ENCODE peak calls at places on chromosomes 1 and 21, in seven cellular contexts. Z is prostate gland; U is CD4-positive, alpha-beta T cell; M is H9; E is Peyer's patch; R is left ventricle myocardium inferior; C is lung. V is an unnamed sample.

GRCh38 chr1:145918992-145919939 is 749 bp upstream of the PEX11B start:
- DNase-seq in Z (peak), U (no peak), M (peak), E (peak), R (peak), C (peak), V (no peak)

GRCh38 chr1:16612332-16613172 is 812 bp downstream of the NBPF1 start:
- DNase-seq in Z (peak), U (no peak), M (peak), E (peak), R (peak), C (peak), V (peak)

GRCh38 chr1:5502310-5503194 is 489.7 kb downstream of the NPHP4 start:
- DNase-seq in Z (peak), U (no peak), M (no peak), E (no peak), R (no peak), C (no peak), V (peak)

GRCh38 chr21:15472641-15473040 is 257.1 kb upstream of the USP25 start:
- DNase-seq in Z (no peak), U (no peak), M (no peak), E (no peak), R (no peak), C (no peak), V (no peak)

GRCh38 chr1:91700332-91700731 is 185.6 kb downstream of the TGFBR3 start:
- DNase-seq in Z (no peak), U (no peak), M (no peak), E (no peak), R (no peak), C (no peak), V (no peak)

GRCh38 chr1:50099654-50100053 is 9.1 kb upstream of the ELAVL4 start:
- DNase-seq in Z (no peak), U (no peak), M (no peak), E (no peak), R (no peak), C (no peak), V (no peak)

GRCh38 chr1:6585081-6585722 is 5.4 kb downstream of the ZBTB48 start:
- DNase-seq in Z (no peak), U (no peak), M (no peak), E (no peak), R (no peak), C (no peak), V (no peak)

GRCh38 chr1:109399326-109399957 is 1.7 kb upstream of the SORT1 start:
- DNase-seq in Z (peak), U (no peak), M (no peak), E (no peak), R (no peak), C (no peak), V (no peak)

GRCh38 chr1:8152731-8153702 is 126.9 kb upstream of the ERRFI1 start:
- DNase-seq in Z (no peak), U (peak), M (no peak), E (peak), R (no peak), C (no peak), V (no peak)

GRCh38 chr1:168628807-168629206 is 52.4 kb downstream of the XCL1 start:
- DNase-seq in Z (no peak), U (no peak), M (no peak), E (no peak), R (no peak), C (no peak), V (no peak)

GRCh38 chr1:14627608-14628489 is 29.4 kb downstream of the KAZN start:
- DNase-seq in Z (no peak), U (no peak), M (no peak), E (no peak), R (no peak), C (no peak), V (no peak)

GRCh38 chr1:5551274-5551966 is 440.8 kb downstream of the NPHP4 start:
- DNase-seq in Z (peak), U (no peak), M (no peak), E (no peak), R (no peak), C (no peak), V (no peak)

GRCh38 chr1:153357076-153357852 is 390 bp upstream of the S100A9 start:
- DNase-seq in Z (peak), U (no peak), M (no peak), E (peak), R (peak), C (peak), V (no peak)

GRCh38 chr21:34511787-34512451 is at the start of gene KCNE1:
- DNase-seq in Z (no peak), U (no peak), M (no peak), E (no peak), R (no peak), C (peak), V (no peak)

GRCh38 chr1:230083746-230084407 is 16.8 kb downstream of the GALNT2 start:
- DNase-seq in Z (no peak), U (no peak), M (no peak), E (no peak), R (no peak), C (no peak), V (no peak)

GRCh38 chr1:23624440-23624839 is 65.1 kb upstream of the ID3 start:
- DNase-seq in Z (no peak), U (no peak), M (no peak), E (no peak), R (no peak), C (no peak), V (no peak)

GRCh38 chr1:20884513-20884912 is 97.4 kb upstream of the HP1BP3 start:
- DNase-seq in Z (no peak), U (no peak), M (no peak), E (no peak), R (no peak), C (no peak), V (no peak)

GRCh38 chr21:34933609-34934345 is 115.3 kb downstream of the RUNX1 start:
- DNase-seq in Z (no peak), U (no peak), M (no peak), E (no peak), R (no peak), C (no peak), V (no peak)

GRCh38 chr1:26550946-26551345 is 21.4 kb downstream of the RPS6KA1 start:
- DNase-seq in Z (no peak), U (no peak), M (no peak), E (no peak), R (no peak), C (no peak), V (no peak)

GRCh38 chr1:6523566-6523965 is 30.7 kb downstream of the NOL9 start:
- DNase-seq in Z (no peak), U (no peak), M (peak), E (no peak), R (no peak), C (no peak), V (peak)

GRCh38 chr1:228289996-228290881 is 82.4 kb downstream of the OBSCN start:
- DNase-seq in Z (no peak), U (no peak), M (no peak), E (no peak), R (no peak), C (no peak), V (peak)

GRCh38 chr1:35288761-35289160 is 20.3 kb downstream of the ZMYM4 start:
- DNase-seq in Z (no peak), U (no peak), M (no peak), E (no peak), R (no peak), C (no peak), V (no peak)

GRCh38 chr21:38631676-38632075 is 133.4 kb upstream of the ERG start:
- DNase-seq in Z (no peak), U (no peak), M (no peak), E (no peak), R (no peak), C (no peak), V (no peak)

GRCh38 chr1:32201011-32201855 is 838 bp downstream of the CCDC28B start:
- DNase-seq in Z (peak), U (peak), M (peak), E (peak), R (peak), C (peak), V (no peak)

GRCh38 chr1:3674100-3675094 is 22.1 kb downstream of the TP73 start:
- DNase-seq in Z (no peak), U (no peak), M (peak), E (no peak), R (no peak), C (no peak), V (peak)

GRCh38 chr21:34166468-34166867 is 93.1 kb downstream of the MRPS6 start:
- DNase-seq in Z (no peak), U (no peak), M (no peak), E (no peak), R (no peak), C (no peak), V (no peak)

GRCh38 chr1:175839678-175840669 is 96.6 kb upstream of the TNR start:
- DNase-seq in Z (no peak), U (no peak), M (no peak), E (no peak), R (no peak), C (no peak), V (no peak)

GRCh38 chr1:87794788-87795614 is 466.3 kb downstream of the LMO4 start:
- DNase-seq in Z (no peak), U (no peak), M (no peak), E (no peak), R (no peak), C (no peak), V (no peak)

GRCh38 chr1:182485861-182486260 is 35.9 kb downstream of the RGSL1 start:
- DNase-seq in Z (no peak), U (no peak), M (no peak), E (no peak), R (no peak), C (no peak), V (no peak)

GRCh38 chr1:182478238-182478637 is 28.3 kb downstream of the RGSL1 start:
- DNase-seq in Z (no peak), U (no peak), M (no peak), E (no peak), R (no peak), C (no peak), V (no peak)

GRCh38 chr1:182484531-182485257 is 34.7 kb downstream of the RGSL1 start:
- DNase-seq in Z (no peak), U (no peak), M (peak), E (peak), R (no peak), C (no peak), V (no peak)

GRCh38 chr1:182488803-182489202 is 38.9 kb downstream of the RGSL1 start:
- DNase-seq in Z (no peak), U (no peak), M (no peak), E (no peak), R (no peak), C (no peak), V (no peak)

DNA sequence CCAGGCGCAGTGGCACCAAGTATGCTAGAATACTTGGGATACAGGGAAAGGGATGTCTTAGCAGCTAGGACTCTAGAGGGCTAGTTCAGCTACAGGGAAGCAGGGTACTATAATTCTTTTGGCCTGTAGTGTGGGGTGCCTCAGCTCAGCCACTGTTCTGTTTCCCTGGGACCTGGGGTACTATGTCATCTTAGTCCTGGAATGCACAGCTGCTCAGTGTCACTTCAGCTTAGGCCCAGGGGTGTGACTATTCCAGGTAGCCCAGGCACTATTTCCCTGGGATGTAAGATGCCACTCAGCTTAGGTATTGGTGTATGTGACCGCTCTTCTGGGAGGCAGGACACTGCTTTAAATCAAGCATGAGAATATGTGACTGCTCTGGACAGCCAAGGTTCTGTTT is 34.1 kb downstream of the RGSL1 start:
- DNase-seq in Z (no peak), U (no peak), M (no peak), E (no peak), R (no peak), C (no peak), V (no peak)
- TF ChIP-seq CTCF in Z (no peak), U (no peak), M (no peak), E (no peak), R (no peak), C (no peak), V (no peak)

GRCh38 chr1:218298398-218298797 is 13.3 kb downstream of the RRP15 start:
- DNase-seq in Z (no peak), U (no peak), M (no peak), E (no peak), R (no peak), C (no peak), V (no peak)

GRCh38 chr1:218301217-218301616 is 16.1 kb downstream of the RRP15 start:
- DNase-seq in Z (no peak), U (no peak), M (no peak), E (no peak), R (no peak), C (no peak), V (no peak)

GRCh38 chr1:218297867-218298266 is 12.8 kb downstream of the RRP15 start:
- DNase-seq in Z (no peak), U (no peak), M (no peak), E (no peak), R (no peak), C (no peak), V (no peak)

GRCh38 chr1:218302155-218302554 is 17.1 kb downstream of the RRP15 start:
- DNase-seq in Z (no peak), U (no peak), M (no peak), E (no peak), R (no peak), C (no peak), V (no peak)

DNA sequence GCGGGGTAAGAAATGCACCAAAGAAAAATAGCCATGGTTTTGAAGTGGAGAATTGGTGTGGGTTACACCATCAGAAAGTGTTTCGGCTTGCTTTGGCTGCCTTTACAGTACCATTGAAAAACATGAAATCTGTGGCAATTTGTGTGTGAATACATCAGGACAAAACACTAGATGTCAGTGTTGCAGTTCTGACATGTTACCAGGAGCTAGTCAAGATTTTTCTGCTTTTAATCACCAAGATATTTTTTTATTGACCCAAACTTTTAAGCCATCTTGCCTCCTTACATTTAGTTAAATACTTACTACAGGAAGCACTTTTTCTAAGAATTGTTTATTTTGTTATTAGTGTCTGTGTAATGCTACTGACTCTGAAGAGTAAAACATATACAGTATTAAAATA is 14.3 kb downstream of the RRP15 start:
- DNase-seq in Z (no peak), U (no peak), M (no peak), E (no peak), R (no peak), C (no peak), V (no peak)
- TF ChIP-seq CTCF in Z (no peak), U (peak), M (peak), E (no peak), R (peak), C (no peak), V (peak)

GRCh38 chr1:205672395-205672889 is 7.9 kb downstream of the SLC45A3 start:
- DNase-seq in Z (no peak), U (no peak), M (no peak), E (no peak), R (no peak), C (no peak), V (no peak)
- TF ChIP-seq CTCF in Z (no peak), U (no peak), M (no peak), E (no peak), R (peak), C (no peak), V (no peak)

DNA sequence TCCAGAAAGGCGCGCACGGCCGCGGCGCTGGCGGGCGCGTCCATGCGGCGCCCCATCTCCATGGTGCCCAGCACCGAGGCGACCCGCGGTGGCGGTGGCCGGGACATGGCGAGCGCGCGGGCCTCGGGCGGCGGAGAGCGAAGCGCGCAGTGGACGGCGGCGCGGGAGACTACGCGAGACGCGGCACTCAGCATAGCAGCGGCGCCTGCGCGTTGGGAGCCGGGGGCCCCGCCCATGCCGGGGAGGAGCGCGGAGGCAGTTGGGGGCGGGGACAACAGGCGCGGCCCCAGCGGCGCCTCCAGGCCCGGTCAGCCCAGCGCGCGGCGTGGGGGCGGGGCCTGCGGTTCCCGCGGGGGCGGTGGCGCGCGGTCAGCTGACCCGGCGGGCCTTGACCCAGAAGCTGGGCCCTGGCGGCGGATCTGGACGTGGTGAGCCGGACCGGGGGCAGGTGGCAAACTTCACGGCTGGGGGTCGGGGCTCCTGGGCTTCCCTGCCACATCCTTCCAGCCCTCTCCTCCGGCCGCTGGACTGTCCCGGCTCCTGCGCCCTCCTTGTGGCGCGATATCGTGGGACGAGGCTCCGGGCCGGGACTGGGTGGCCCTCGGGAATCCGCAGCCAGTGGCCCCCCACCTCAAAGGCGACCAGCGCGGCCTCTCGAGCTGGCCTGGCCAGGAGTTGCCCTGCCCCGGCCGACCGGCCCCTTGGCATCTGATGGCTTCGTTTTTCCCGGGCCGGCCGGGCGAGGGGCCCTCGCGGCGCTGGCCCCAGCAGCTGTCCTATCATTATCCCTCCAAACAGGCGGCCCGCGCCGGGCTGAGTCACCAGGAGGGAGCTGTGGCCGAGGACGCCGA is at the start of the genes AKR7A2 and SLC66A1:
- DNase-seq in Z (peak), U (peak), M (peak), E (peak), R (peak), C (peak), V (no peak)
- TF ChIP-seq CTCF in Z (no peak), U (no peak), M (peak), E (peak), R (peak), C (no peak), V (peak)

GRCh38 chr1:203281033-203281432 is 24.3 kb upstream of the BTG2 start:
- DNase-seq in Z (no peak), U (no peak), M (no peak), E (no peak), R (no peak), C (no peak), V (no peak)

GRCh38 chr1:203281851-203282661 is 23.3 kb upstream of the BTG2 start:
- DNase-seq in Z (no peak), U (no peak), M (no peak), E (peak), R (no peak), C (no peak), V (no peak)

GRCh38 chr1:203278885-203279406 is 26.4 kb upstream of the BTG2 start:
- DNase-seq in Z (no peak), U (no peak), M (no peak), E (no peak), R (no peak), C (no peak), V (no peak)

GRCh38 chr1:203278087-203278884 is 27.0 kb upstream of the BTG2 start:
- DNase-seq in Z (peak), U (no peak), M (peak), E (peak), R (peak), C (peak), V (no peak)

GRCh38 chr1:203280061-203280460 is 25.3 kb upstream of the BTG2 start:
- DNase-seq in Z (no peak), U (no peak), M (no peak), E (no peak), R (no peak), C (no peak), V (no peak)
- TF ChIP-seq CTCF in Z (no peak), U (no peak), M (no peak), E (no peak), R (no peak), C (no peak), V (no peak)

GRCh38 chr1:191634801-191635520 is 523.3 kb upstream of the RGS18 start:
- DNase-seq in Z (no peak), U (no peak), M (no peak), E (no peak), R (no peak), C (no peak), V (no peak)

GRCh38 chr1:191624044-191624443 is 534.2 kb upstream of the RGS18 start:
- DNase-seq in Z (no peak), U (no peak), M (no peak), E (no peak), R (no peak), C (no peak), V (no peak)

GRCh38 chr1:191629836-191630235 is 528.4 kb upstream of the RGS18 start:
- DNase-seq in Z (no peak), U (no peak), M (peak), E (no peak), R (no peak), C (no peak), V (no peak)
- TF ChIP-seq CTCF in Z (no peak), U (no peak), M (peak), E (no peak), R (no peak), C (no peak), V (no peak)

DNA sequence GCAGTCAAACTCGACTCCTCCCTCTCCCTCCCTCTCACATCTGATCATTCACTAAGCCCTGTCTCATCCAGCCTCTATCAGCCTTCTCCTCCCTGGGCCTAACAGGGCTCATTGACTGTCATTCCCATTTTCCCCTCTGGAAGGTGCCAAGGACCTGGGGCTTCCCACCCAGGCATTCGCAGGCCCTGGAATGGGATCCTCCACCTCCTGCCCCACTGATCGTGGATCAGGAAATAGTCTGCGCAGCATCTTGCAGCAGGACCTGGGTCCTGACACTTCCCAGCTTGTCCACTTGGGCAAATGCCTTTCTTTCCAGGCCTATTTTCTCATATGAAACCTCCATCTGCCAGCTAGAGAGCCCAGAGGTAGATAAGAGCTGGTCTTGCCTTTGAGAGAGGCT is 71.2 kb upstream of the ZC3H12A start:
- DNase-seq in Z (no peak), U (no peak), M (no peak), E (no peak), R (no peak), C (no peak), V (peak)
- TF ChIP-seq CTCF in Z (no peak), U (no peak), M (no peak), E (no peak), R (no peak), C (no peak), V (no peak)